ENCODE peak calls at places on chromosome 16, in four cellular contexts. One of them, this sample, is unnamed.

GRCh38 chr16:66274335-66275110 is 92.0 kb upstream of the CDH5 start:
- DNase-seq in GM20000: no peak
- DNase-seq in A549: peak; percentile 44
- DNase-seq in K562: no peak
- DNase-seq in this sample: no peak

GRCh38 chr16:87279094-87279658 is 38.0 kb downstream of the C16orf95 start:
- DNase-seq in GM20000: no peak
- DNase-seq in A549: no peak
- DNase-seq in K562: no peak
- DNase-seq in this sample: no peak

GRCh38 chr16:16067127-16067526 is 117.7 kb downstream of the ABCC1 start:
- DNase-seq in GM20000: no peak
- DNase-seq in A549: no peak
- DNase-seq in K562: no peak
- DNase-seq in this sample: peak; percentile 10

GRCh38 chr16:22844426-22844825 is 30.5 kb downstream of the HS3ST2 start:
- DNase-seq in GM20000: no peak
- DNase-seq in A549: no peak
- DNase-seq in K562: no peak
- DNase-seq in this sample: no peak

GRCh38 chr16:85699628-85700027 is 10.9 kb upstream of the GINS2 start:
- DNase-seq in GM20000: no peak
- DNase-seq in A549: peak; percentile 35
- DNase-seq in K562: no peak
- DNase-seq in this sample: no peak

GRCh38 chr16:2095315-2095853 is 40.3 kb downstream of the PKD1 start:
- DNase-seq in GM20000: no peak
- DNase-seq in A549: no peak
- DNase-seq in K562: no peak
- DNase-seq in this sample: no peak

GRCh38 chr16:1052791-1053521 is 19.6 kb upstream of the SSTR5 start:
- DNase-seq in GM20000: no peak
- DNase-seq in A549: no peak
- DNase-seq in K562: no peak
- DNase-seq in this sample: no peak

GRCh38 chr16:84983308-84983707 is 28.0 kb downstream of the ZDHHC7 start:
- DNase-seq in GM20000: no peak
- DNase-seq in A549: no peak
- DNase-seq in K562: no peak
- DNase-seq in this sample: no peak

GRCh38 chr16:3857189-3858013 is 23.1 kb downstream of the CREBBP start:
- DNase-seq in GM20000: no peak
- DNase-seq in A549: no peak
- DNase-seq in K562: no peak
- DNase-seq in this sample: no peak

GRCh38 chr16:4873091-4873490 is 25.8 kb downstream of the UBN1 start:
- DNase-seq in GM20000: no peak
- DNase-seq in A549: no peak
- DNase-seq in K562: no peak
- DNase-seq in this sample: no peak

GRCh38 chr16:65083181-65083845 is 38.5 kb downstream of the CDH11 start:
- DNase-seq in GM20000: no peak
- DNase-seq in A549: no peak
- DNase-seq in K562: no peak
- DNase-seq in this sample: no peak

GRCh38 chr16:89902980-89903379 is 15.7 kb upstream of the MC1R start:
- DNase-seq in GM20000: no peak
- DNase-seq in A549: no peak
- DNase-seq in K562: no peak
- DNase-seq in this sample: no peak

GRCh38 chr16:24035127-24035842 is 199.5 kb downstream of the PRKCB start:
- DNase-seq in GM20000: no peak
- DNase-seq in A549: no peak
- DNase-seq in K562: peak; percentile 68
- DNase-seq in this sample: no peak

GRCh38 chr16:87303431-87303930 is 13.7 kb downstream of the C16orf95 start:
- DNase-seq in GM20000: no peak
- DNase-seq in A549: no peak
- DNase-seq in K562: peak; percentile 53
- DNase-seq in this sample: no peak

GRCh38 chr16:84672276-84673202 is 24.2 kb downstream of the KLHL36 start:
- DNase-seq in GM20000: peak; percentile 84
- DNase-seq in A549: peak; percentile 68
- DNase-seq in K562: peak; percentile 90
- DNase-seq in this sample: peak; percentile 83

GRCh38 chr16:9763505-9763904 is 418.7 kb downstream of the GRIN2A start:
- DNase-seq in GM20000: no peak
- DNase-seq in A549: no peak
- DNase-seq in K562: no peak
- DNase-seq in this sample: no peak

GRCh38 chr16:79339863-79340262 is 260.7 kb downstream of the MAF start:
- DNase-seq in GM20000: no peak
- DNase-seq in A549: no peak
- DNase-seq in K562: no peak
- DNase-seq in this sample: no peak

GRCh38 chr16:87931504-87931903 is 4.8 kb downstream of the CA5A start:
- DNase-seq in GM20000: no peak
- DNase-seq in A549: no peak
- DNase-seq in K562: peak; percentile 68
- DNase-seq in this sample: no peak

GRCh38 chr16:85987750-85988078 is 88.8 kb downstream of the IRF8 start:
- DNase-seq in GM20000: no peak
- DNase-seq in A549: no peak
- DNase-seq in K562: peak; percentile 94
- DNase-seq in this sample: no peak

GRCh38 chr16:30976486-30976885 is 8.5 kb upstream of the HSD3B7 start:
- DNase-seq in GM20000: no peak
- DNase-seq in A549: no peak
- DNase-seq in K562: no peak
- DNase-seq in this sample: no peak

GRCh38 chr16:19291459-19291858 is 5.9 kb downstream of the CLEC19A start:
- DNase-seq in GM20000: no peak
- DNase-seq in A549: peak; percentile 60
- DNase-seq in K562: no peak
- DNase-seq in this sample: peak; percentile 18

GRCh38 chr16:1870365-1871082 is 1.4 kb downstream of the MEIOB start:
- DNase-seq in GM20000: no peak
- DNase-seq in A549: peak; percentile 95
- DNase-seq in K562: no peak
- DNase-seq in this sample: no peak

GRCh38 chr16:31477220-31478216 is 5.4 kb upstream of the SLC5A2 start:
- DNase-seq in GM20000: peak; percentile 77
- DNase-seq in A549: peak; percentile 21
- DNase-seq in K562: peak; percentile 90
- DNase-seq in this sample: peak; percentile 85

GRCh38 chr16:1707193-1707790 is 1.3 kb downstream of the MAPK8IP3 start:
- DNase-seq in GM20000: peak; percentile 51
- DNase-seq in A549: no peak
- DNase-seq in K562: peak; percentile 36
- DNase-seq in this sample: peak; percentile 12

GRCh38 chr16:75801307-75801706 is 75.0 kb upstream of the CPHXL start:
- DNase-seq in GM20000: no peak
- DNase-seq in A549: no peak
- DNase-seq in K562: no peak
- DNase-seq in this sample: no peak
- TF ChIP-seq CTCF in GM20000: no peak
- TF ChIP-seq CTCF in A549: peak; percentile 37
- TF ChIP-seq CTCF in K562: peak; percentile 53
- TF ChIP-seq CTCF in this sample: peak; percentile 16

GRCh38 chr16:27268376-27269299 is at the start of gene NSMCE1:
- DNase-seq in GM20000: peak; percentile 91
- DNase-seq in A549: peak; percentile 97
- DNase-seq in K562: peak; percentile 98
- DNase-seq in this sample: peak; percentile 81
- TF ChIP-seq CTCF in GM20000: no peak
- TF ChIP-seq CTCF in A549: no peak
- TF ChIP-seq CTCF in K562: peak; percentile 18
- TF ChIP-seq CTCF in this sample: no peak

GRCh38 chr16:78227855-78228254 is 128.4 kb downstream of the WWOX start:
- DNase-seq in GM20000: no peak
- DNase-seq in A549: no peak
- DNase-seq in K562: no peak
- DNase-seq in this sample: peak; percentile 31
- TF ChIP-seq CTCF in GM20000: no peak
- TF ChIP-seq CTCF in A549: no peak
- TF ChIP-seq CTCF in K562: peak; percentile 49
- TF ChIP-seq CTCF in this sample: peak; percentile 42

GRCh38 chr16:49491111-49491670 is 117.6 kb downstream of the C16orf78 start:
- DNase-seq in GM20000: no peak
- DNase-seq in A549: no peak
- DNase-seq in K562: no peak
- DNase-seq in this sample: no peak

GRCh38 chr16:49490321-49490705 is 116.7 kb downstream of the C16orf78 start:
- DNase-seq in GM20000: no peak
- DNase-seq in A549: no peak
- DNase-seq in K562: no peak
- DNase-seq in this sample: no peak

GRCh38 chr16:49488336-49488735 is 114.7 kb downstream of the C16orf78 start:
- DNase-seq in GM20000: no peak
- DNase-seq in A549: no peak
- DNase-seq in K562: no peak
- DNase-seq in this sample: no peak

GRCh38 chr16:49488740-49489525 is 115.3 kb downstream of the C16orf78 start:
- DNase-seq in GM20000: no peak
- DNase-seq in A549: no peak
- DNase-seq in K562: no peak
- DNase-seq in this sample: no peak

DNA sequence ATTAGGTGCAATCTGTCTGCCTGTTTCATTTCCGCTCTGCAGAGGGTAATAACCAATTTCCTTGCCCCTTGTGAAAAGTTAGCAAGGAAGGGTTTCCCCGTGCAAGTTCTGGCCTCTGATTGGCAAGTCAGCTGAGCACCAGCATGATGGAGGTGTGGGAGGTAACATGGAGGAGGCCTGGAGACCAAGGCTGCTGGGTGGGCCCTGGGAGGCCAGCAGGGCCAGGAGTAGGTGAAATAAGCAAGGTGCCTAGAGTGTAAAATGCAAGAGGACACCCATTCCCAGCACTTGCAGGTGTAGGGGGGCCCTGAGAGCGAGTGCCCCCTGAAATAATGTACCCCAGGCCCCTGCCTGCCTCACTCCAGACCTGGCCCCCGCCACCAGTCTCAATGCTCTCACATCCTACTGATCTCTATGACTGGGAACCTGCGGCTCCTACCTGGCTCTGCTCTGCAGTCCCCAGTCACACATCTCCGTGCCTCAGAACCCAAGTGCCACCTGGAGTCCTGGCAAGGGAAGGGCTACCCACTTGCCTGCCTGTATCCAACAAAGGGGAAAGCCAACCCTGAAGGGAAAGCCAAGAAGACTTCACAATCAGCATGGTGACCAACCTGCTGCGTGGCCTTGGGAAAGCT is 116.2 kb downstream of the C16orf78 start:
- DNase-seq in GM20000: no peak
- DNase-seq in A549: no peak
- DNase-seq in K562: no peak
- DNase-seq in this sample: no peak
- TF ChIP-seq CTCF in GM20000: no peak
- TF ChIP-seq CTCF in A549: no peak
- TF ChIP-seq CTCF in K562: no peak
- TF ChIP-seq CTCF in this sample: no peak

GRCh38 chr16:57938484-57938883 is 32.4 kb downstream of the CNGB1 start:
- DNase-seq in GM20000: no peak
- DNase-seq in A549: no peak
- DNase-seq in K562: no peak
- DNase-seq in this sample: no peak

GRCh38 chr16:57939872-57940224 is 31.1 kb downstream of the CNGB1 start:
- DNase-seq in GM20000: no peak
- DNase-seq in A549: no peak
- DNase-seq in K562: no peak
- DNase-seq in this sample: no peak

GRCh38 chr16:57940382-57940966 is 30.5 kb downstream of the CNGB1 start:
- DNase-seq in GM20000: no peak
- DNase-seq in A549: no peak
- DNase-seq in K562: no peak
- DNase-seq in this sample: no peak

GRCh38 chr16:57937861-57938260 is 33.1 kb downstream of the CNGB1 start:
- DNase-seq in GM20000: no peak
- DNase-seq in A549: no peak
- DNase-seq in K562: no peak
- DNase-seq in this sample: no peak

DNA sequence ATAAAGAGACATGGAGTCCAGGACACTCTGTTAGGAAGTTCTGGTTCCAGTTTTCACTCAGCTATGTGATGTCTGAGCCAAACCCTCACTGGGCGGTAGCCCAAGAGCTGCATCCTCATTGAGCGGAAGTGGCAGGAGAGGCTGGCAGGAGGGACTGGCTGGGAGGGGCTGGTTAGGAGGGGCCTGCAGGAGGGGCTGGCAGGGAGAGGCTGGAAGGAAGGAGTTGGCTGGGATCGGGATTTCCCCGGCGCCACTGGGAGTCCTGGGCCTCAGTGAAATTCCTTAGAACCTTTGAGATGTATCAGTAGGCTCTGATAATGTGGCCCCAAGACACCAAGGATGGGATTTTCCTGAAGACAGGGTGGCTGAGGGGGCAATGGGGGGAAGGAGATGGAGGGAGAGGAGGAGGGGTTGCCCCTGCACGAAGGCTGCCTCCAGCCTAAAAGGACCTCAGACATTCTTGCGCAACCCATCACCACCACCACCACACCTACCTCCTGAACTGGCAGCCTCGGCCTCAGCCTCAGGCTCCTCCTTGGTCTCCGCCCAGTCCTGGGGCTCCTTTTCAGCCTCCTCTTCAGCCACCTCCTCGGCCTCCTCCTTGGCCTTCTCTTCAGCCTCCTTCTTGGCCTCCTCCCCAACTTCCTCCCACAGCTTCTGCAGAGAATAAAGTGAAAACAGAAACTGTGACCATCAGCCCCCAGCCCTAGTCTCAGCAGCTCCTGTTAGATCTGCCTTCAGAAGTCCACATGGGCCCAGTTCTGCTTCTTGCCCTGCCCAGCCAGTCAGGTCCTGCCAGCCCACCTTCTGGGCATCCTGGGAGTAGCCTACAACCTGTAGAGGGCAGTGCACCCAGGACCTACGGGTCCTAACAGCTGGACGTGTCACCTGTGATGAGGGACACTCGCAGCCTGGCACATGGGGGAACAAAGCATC is 31.7 kb downstream of the CNGB1 start:
- DNase-seq in GM20000: no peak
- DNase-seq in A549: peak; percentile 36
- DNase-seq in K562: no peak
- DNase-seq in this sample: no peak
- TF ChIP-seq CTCF in GM20000: no peak
- TF ChIP-seq CTCF in A549: peak; percentile 18
- TF ChIP-seq CTCF in K562: peak; percentile 36
- TF ChIP-seq CTCF in this sample: no peak

GRCh38 chr16:48901712-48902374 is 291.9 kb upstream of the N4BP1 start:
- DNase-seq in GM20000: no peak
- DNase-seq in A549: no peak
- DNase-seq in K562: no peak
- DNase-seq in this sample: no peak
- TF ChIP-seq CTCF in GM20000: no peak
- TF ChIP-seq CTCF in A549: no peak
- TF ChIP-seq CTCF in K562: no peak
- TF ChIP-seq CTCF in this sample: peak; percentile 26